ENCODE peak calls at places on chromosomes 16 and 17, in seven cellular contexts. D is H9; V is non-pigmented ciliary epithelial cell; I is DMS153; C is activated CD4-positive, alpha-beta T cell treated with anti-CD3 and anti-CD28 coated beads, Interleukin-2, amount 10 ng/mL, durations not matched to agents 24 days and 14 days; E is neural crest cell; B is KBM-7. P is an unnamed sample.

GRCh38 chr16:15857779-15858560 is 1.1 kb upstream of the MYH11 start:
- DNase-seq in D (peak; percentile 54), V (no peak), I (no peak), C (no peak), E (peak; percentile 3), B (no peak), P (peak; percentile 69)

GRCh38 chr16:66026211-66026610 is 340.3 kb upstream of the CDH5 start:
- DNase-seq in D (peak; percentile 70), V (no peak), I (no peak), C (no peak), E (no peak), B (peak; percentile 6), P (peak; percentile 52)

GRCh38 chr16:86883583-86884188 is 305.3 kb downstream of the FOXL1 start:
- DNase-seq in D (no peak), V (no peak), I (no peak), C (no peak), E (no peak), B (no peak), P (no peak)

GRCh38 chr16:19389246-19389645 is 28.4 kb upstream of the TMC5 start:
- DNase-seq in D (peak; percentile 80), V (no peak), I (peak; percentile 85), C (peak; percentile 87), E (peak; percentile 41), B (peak; percentile 30), P (peak; percentile 86)

GRCh38 chr17:82781894-82782274 is 30.0 kb downstream of the TBCD start:
- DNase-seq in D (peak; percentile 89), V (no peak), I (peak; percentile 49), C (peak; percentile 96), E (peak; percentile 81), B (peak; percentile 94), P (peak; percentile 87)

GRCh38 chr16:4318171-4318910 is 2.5 kb downstream of the GLIS2 start:
- DNase-seq in D (no peak), V (no peak), I (no peak), C (no peak), E (no peak), B (no peak), P (no peak)

GRCh38 chr17:51499906-51500305 is 239.6 kb downstream of the UTP18 start:
- DNase-seq in D (no peak), V (no peak), I (no peak), C (no peak), E (no peak), B (no peak), P (no peak)

GRCh38 chr16:27315333-27316037 is 1.7 kb downstream of the IL4R start:
- DNase-seq in D (peak; percentile 57), V (no peak), I (no peak), C (peak; percentile 90), E (no peak), B (peak; percentile 30), P (peak; percentile 19)

GRCh38 chr16:49464877-49465504 is 91.4 kb downstream of the C16orf78 start:
- DNase-seq in D (peak; percentile 73), V (no peak), I (no peak), C (peak; percentile 65), E (no peak), B (no peak), P (peak; percentile 61)

GRCh38 chr17:56893503-56893902 is 20.3 kb downstream of the TRIM25 start:
- DNase-seq in D (no peak), V (no peak), I (no peak), C (no peak), E (no peak), B (no peak), P (no peak)

GRCh38 chr17:59827721-59828477 is 64.8 kb downstream of the TUBD1 start:
- DNase-seq in D (no peak), V (no peak), I (no peak), C (peak; percentile 82), E (no peak), B (no peak), P (no peak)

GRCh38 chr16:8998114-8998513 is 34.4 kb upstream of the USP7 start:
- DNase-seq in D (no peak), V (no peak), I (no peak), C (no peak), E (no peak), B (no peak), P (no peak)

GRCh38 chr16:10408824-10409381 is 23.0 kb downstream of the ATF7IP2 start:
- DNase-seq in D (no peak), V (no peak), I (no peak), C (peak; percentile 47), E (no peak), B (no peak), P (no peak)

GRCh38 chr16:14378131-14378551 is 251.9 kb downstream of the PARN start:
- DNase-seq in D (no peak), V (no peak), I (peak; percentile 49), C (no peak), E (no peak), B (no peak), P (no peak)

GRCh38 chr17:58059141-58059540 is 24.1 kb upstream of the DYNLL2 start:
- DNase-seq in D (peak; percentile 56), V (no peak), I (no peak), C (no peak), E (no peak), B (no peak), P (no peak)

GRCh38 chr16:84348386-84348785 is 20.0 kb upstream of the ATP2C2 start:
- DNase-seq in D (no peak), V (no peak), I (no peak), C (no peak), E (no peak), B (no peak), P (no peak)

GRCh38 chr17:17836818-17837379 is at the start of gene SREBF1:
- DNase-seq in D (peak; percentile 87), V (no peak), I (no peak), C (peak; percentile 91), E (peak; percentile 55), B (peak; percentile 59), P (peak; percentile 87)

GRCh38 chr17:42563950-42564349 is 2.0 kb downstream of the COASY start:
- DNase-seq in D (no peak), V (no peak), I (no peak), C (no peak), E (no peak), B (no peak), P (no peak)

GRCh38 chr17:82424001-82424862 is 5.8 kb upstream of the OGFOD3 start:
- DNase-seq in D (peak; percentile 69), V (no peak), I (no peak), C (peak; percentile 88), E (peak; percentile 47), B (peak; percentile 74), P (peak; percentile 62)

GRCh38 chr17:75531724-75532090 is 6.2 kb downstream of the LLGL2 start:
- DNase-seq in D (no peak), V (no peak), I (no peak), C (no peak), E (no peak), B (no peak), P (no peak)

GRCh38 chr16:4011225-4011939 is 104.9 kb downstream of the ADCY9 start:
- DNase-seq in D (peak; percentile 58), V (no peak), I (no peak), C (no peak), E (no peak), B (peak; percentile 18), P (peak; percentile 30)

GRCh38 chr16:64910351-64910750 is 211.5 kb downstream of the CDH11 start:
- DNase-seq in D (peak; percentile 30), V (peak; percentile 31), I (peak; percentile 61), C (no peak), E (no peak), B (no peak), P (peak; percentile 10)

P was measured in WTC11.